ENCODE peak calls at places on chromosomes 5 and 9, in seven cellular contexts. E is neural progenitor cell, U is H9, B is OCI-LY7, G is fibroblast of lung, V is H1, T is GM23248. P is an unnamed sample.

GRCh38 chr9:68931821-68932220 is 82.1 kb downstream of the PRKACG start:
- DNase-seq in G (no peak), V (no peak), E (no peak), U (no peak), T (no peak), B (no peak), P (no peak)

GRCh38 chr9:87213948-87214347 is 266.6 kb upstream of the GAS1 start:
- DNase-seq in G (peak; percentile 53), T (peak; percentile 77), V (no peak), E (no peak), U (no peak), B (no peak), P (no peak)

GRCh38 chr9:131020388-131020787 is 11.4 kb downstream of the LAMC3 start:
- DNase-seq in V (no peak), G (peak; percentile 72), E (no peak), B (no peak), T (peak; percentile 90), U (no peak), P (no peak)

GRCh38 chr5:18792145-18792544 is 1157.9 kb downstream of the TAF11L14 start:
- DNase-seq in G (peak; percentile 21), T (no peak), V (no peak), B (no peak), U (no peak), E (no peak), P (peak; percentile 96)

GRCh38 chr9:93480728-93481324 is 27.4 kb upstream of the FAM120AOS start:
- DNase-seq in B (no peak), G (no peak), T (no peak), V (no peak), U (no peak), E (peak; percentile 23), P (no peak)

GRCh38 chr9:88976888-88977257 is 14.4 kb upstream of the S1PR3 start:
- DNase-seq in V (no peak), B (no peak), G (no peak), T (no peak), U (no peak), E (no peak), P (no peak)

GRCh38 chr5:173232499-173233346 is 2.3 kb downstream of the NKX2-5 start:
- DNase-seq in E (peak; percentile 73), G (peak; percentile 10), U (peak; percentile 57), V (no peak), T (peak; percentile 27), B (no peak), P (no peak)

GRCh38 chr9:37534412-37534811 is 41.8 kb downstream of the FBXO10 start:
- DNase-seq in B (no peak), G (no peak), E (peak; percentile 29), V (no peak), T (no peak), U (no peak), P (no peak)

DNA sequence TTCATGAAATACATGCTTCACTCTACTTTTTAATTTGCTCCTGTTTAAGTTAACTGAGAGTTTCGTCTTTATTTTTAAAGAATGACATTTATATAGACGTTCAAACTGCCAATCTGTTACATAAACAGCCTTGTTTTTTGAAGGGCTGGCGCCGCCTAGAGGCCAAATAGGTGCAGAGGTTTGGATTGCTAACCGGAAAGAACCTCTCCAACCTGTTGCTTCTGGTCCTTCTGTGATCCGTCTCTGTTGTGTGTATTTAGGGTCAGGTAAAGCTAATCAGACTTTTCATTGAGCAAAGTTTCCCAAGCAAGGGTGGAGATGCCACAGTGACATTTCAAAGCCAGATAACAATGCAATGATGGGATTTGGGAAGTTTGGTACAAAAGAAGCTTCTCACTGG is 39.5 kb upstream of the GLIS3 start:
- DNase-seq in U (peak; percentile 72), G (peak; percentile 76), T (peak; percentile 89), B (peak; percentile 27), E (peak; percentile 75), V (peak; percentile 38), P (peak; percentile 17)
- H2AFZ ChIP-seq in U (no peak overlapping the region), G (peak overlapping the region; percentile 55), T (no peak overlapping the region), B (no peak overlapping the region), E (peak overlapping the region; percentile 7), V (peak overlapping the region; percentile 18), P (no peak overlapping the region)

GRCh38 chr9:70411930-70412677 is 2.4 kb downstream of the KLF9 start:
- DNase-seq in B (no peak), U (peak; percentile 75), V (peak; percentile 31), T (peak; percentile 91), E (no peak), G (peak; percentile 86), P (no peak)
- H3K79me2 ChIP-seq in B (no peaks in the 10 kb centered on the region), U (no peaks in the 10 kb centered on the region), V (no peaks in the 10 kb centered on the region), T (peaks cover 58% of the 10 kb centered on the region), E (no peaks in the 10 kb centered on the region), G (peaks cover 45% of the 10 kb centered on the region), P (no peaks in the 10 kb centered on the region)

GRCh38 chr9:73080110-73080683 is 71.5 kb upstream of the ANXA1 start:
- DNase-seq in T (no peak), V (no peak), B (no peak), G (no peak), E (peak; percentile 24), U (peak; percentile 45), P (no peak)
- H2AFZ ChIP-seq in T (no peak overlapping the region), V (peak overlapping the region; percentile 68), B (no peak overlapping the region), G (peak overlapping the region; percentile 5), E (peak overlapping the region; percentile 82), U (no peak overlapping the region), P (no peak overlapping the region)

DNA sequence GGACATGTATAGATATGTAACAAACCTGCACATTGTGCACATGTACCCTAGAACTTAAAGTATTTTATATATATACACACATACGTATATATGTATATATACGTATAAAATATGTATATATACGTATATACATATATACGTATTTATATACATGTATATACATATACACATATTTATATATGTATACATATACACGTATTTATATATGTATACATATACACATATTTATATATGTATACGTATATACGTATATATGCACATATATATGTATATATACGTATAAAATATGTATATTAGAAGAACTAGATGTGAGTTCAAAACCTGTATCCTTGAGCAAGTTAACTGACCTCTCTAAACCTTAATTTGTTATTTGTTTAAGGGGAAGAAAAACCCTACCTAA is 61.4 kb downstream of the FNIP1 start:
- DNase-seq in G (no peak), B (no peak), U (no peak), E (no peak), T (no peak), V (no peak), P (no peak)
- H3K79me2 ChIP-seq in G (peaks cover 21% of the 10 kb centered on the region), B (no peaks in the 10 kb centered on the region), U (no peaks in the 10 kb centered on the region), E (no peaks in the 10 kb centered on the region), T (peaks cover 79% of the 10 kb centered on the region), V (no peaks in the 10 kb centered on the region), P (peaks cover 2% of the 10 kb centered on the region)

DNA sequence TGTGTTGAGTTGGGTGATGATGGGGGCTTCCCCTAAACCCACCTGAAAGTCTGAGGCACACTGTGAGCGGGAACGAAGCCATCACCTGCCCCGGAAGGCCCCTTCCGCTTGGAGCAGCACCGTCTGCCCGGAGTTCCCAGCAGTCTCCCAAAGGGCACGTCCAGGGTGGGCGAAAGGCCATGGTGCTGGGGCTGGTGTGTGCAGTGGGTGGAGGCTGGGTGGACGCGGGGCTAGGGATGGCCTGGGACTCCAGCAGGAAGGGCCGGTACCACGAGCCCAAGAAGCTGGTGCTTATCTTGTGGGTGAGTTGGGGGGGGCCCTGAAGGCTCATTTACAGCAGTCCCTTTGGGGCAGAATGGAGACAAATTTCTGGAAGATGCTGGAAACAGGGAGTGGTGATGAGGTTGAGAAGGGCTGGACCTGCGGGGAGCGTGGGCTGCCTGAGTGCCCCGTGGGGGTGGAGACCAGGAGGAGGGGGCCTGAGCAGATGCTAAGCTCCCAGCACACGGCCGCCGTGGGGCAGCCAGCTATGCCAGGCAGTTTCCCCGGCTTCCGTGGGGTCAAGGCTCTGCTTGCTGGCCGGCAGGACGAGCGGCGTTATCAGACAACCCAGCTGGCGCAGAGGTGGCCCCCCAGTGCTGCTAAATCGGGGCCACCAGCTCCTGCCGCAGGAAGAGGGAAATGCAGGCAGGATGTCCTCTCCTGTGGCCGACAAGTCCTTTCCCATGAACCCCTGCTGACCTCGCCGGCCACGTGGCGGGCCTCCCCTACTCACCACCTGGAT is 4.4 kb downstream of the FLT4 start:
- DNase-seq in V (no peak), G (no peak), T (no peak), E (no peak), U (peak; percentile 23), B (no peak), P (no peak)
- H2AFZ ChIP-seq in V (no peak overlapping the region), G (no peak overlapping the region), T (no peak overlapping the region), E (no peak overlapping the region), U (no peak overlapping the region), B (no peak overlapping the region), P (no peak overlapping the region)

GRCh38 chr5:101643793-101644192 is 652.3 kb downstream of the SLCO4C1 start:
- DNase-seq in G (no peak), U (no peak), V (no peak), E (no peak), T (no peak), B (no peak), P (no peak)
- H3K79me2 ChIP-seq in G (no peaks in the 10 kb centered on the region), U (no peaks in the 10 kb centered on the region), V (no peaks in the 10 kb centered on the region), E (no peaks in the 10 kb centered on the region), T (no peaks in the 10 kb centered on the region), B (no peaks in the 10 kb centered on the region), P (no peaks in the 10 kb centered on the region)

GRCh38 chr5:90014420-90014819 is 395.1 kb downstream of the CETN3 start:
- DNase-seq in T (no peak), B (no peak), V (no peak), U (no peak), G (no peak), E (no peak), P (no peak)

GRCh38 chr5:90015584-90016018 is 394.0 kb downstream of the CETN3 start:
- DNase-seq in E (no peak), V (no peak), T (peak; percentile 45), B (no peak), U (no peak), G (peak; percentile 79), P (no peak)

GRCh38 chr5:90022002-90022710 is 387.4 kb downstream of the CETN3 start:
- DNase-seq in V (no peak), E (no peak), B (no peak), U (no peak), T (no peak), G (peak; percentile 27), P (no peak)

GRCh38 chr5:90020575-90021535 is 388.7 kb downstream of the CETN3 start:
- DNase-seq in V (no peak), B (no peak), T (peak; percentile 84), G (peak; percentile 98), E (no peak), U (no peak), P (no peak)

DNA sequence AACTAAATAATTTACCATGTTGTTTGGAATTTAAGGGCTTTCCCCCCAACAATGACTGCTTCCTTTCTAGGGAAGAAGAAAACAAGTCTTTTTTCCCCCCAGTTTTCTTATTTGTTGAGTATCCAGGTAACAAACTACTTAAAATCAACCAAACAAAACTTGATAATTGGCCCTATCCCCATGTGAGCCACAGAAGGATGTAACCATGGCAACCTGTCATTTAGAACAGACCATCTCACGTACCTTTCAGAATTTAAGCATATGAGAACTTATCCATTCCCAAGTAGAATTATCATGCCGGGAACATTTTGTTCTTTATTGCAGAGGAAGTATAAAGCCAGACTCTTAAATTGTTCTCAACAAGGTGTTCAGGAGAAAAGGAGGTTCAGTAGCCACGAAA is 392.3 kb downstream of the CETN3 start:
- DNase-seq in V (no peak), E (peak; percentile 42), T (no peak), B (no peak), G (no peak), U (no peak), P (no peak)
- H2AFZ ChIP-seq in V (no peak overlapping the region), E (no peak overlapping the region), T (no peak overlapping the region), B (no peak overlapping the region), G (no peak overlapping the region), U (no peak overlapping the region), P (no peak overlapping the region)

GRCh38 chr5:171906171-171906570 is 100.3 kb downstream of the FBXW11 start:
- DNase-seq in E (no peak), V (no peak), B (no peak), T (no peak), U (no peak), G (no peak), P (no peak)
- H3K79me2 ChIP-seq in E (peaks cover 76% of the 10 kb centered on the region), V (peaks cover 3% of the 10 kb centered on the region), B (no peaks in the 10 kb centered on the region), T (peaks cover 87% of the 10 kb centered on the region), U (peaks cover 17% of the 10 kb centered on the region), G (peaks cover 15% of the 10 kb centered on the region), P (peaks cover 33% of the 10 kb centered on the region)